ENCODE peak calls at places on chromosomes 6 and 20, in five cellular contexts. M is fibroblast of lung, T is prostate gland, S is HCT116, Y is tibial nerve. N is an unnamed sample.

GRCh38 chr6:111201155-111201554 is 113.9 kb downstream of the SLC16A10 start:
- DNase-seq in M (no peak), T (no peak), S (no peak), Y (no peak), N (no peak)

GRCh38 chr20:20668639-20669038 is 43.8 kb downstream of the RALGAPA2 start:
- DNase-seq in Y (no peak), S (no peak), M (no peak), T (no peak), N (no peak)

GRCh38 chr6:77324851-77325250 is 138.4 kb downstream of the HTR1B start:
- DNase-seq in S (no peak), M (no peak), Y (no peak), T (no peak), N (no peak)

GRCh38 chr6:89369009-89369408 is 16.5 kb upstream of the UBE2J1 start:
- DNase-seq in T (peak; percentile 74), S (no peak), Y (no peak), M (peak; percentile 59), N (no peak)

GRCh38 chr6:108806669-108807068 is 41.6 kb upstream of the ARMC2 start:
- DNase-seq in T (no peak), Y (no peak), M (no peak), S (no peak), N (no peak)

GRCh38 chr6:165799736-165800135 is 136.7 kb upstream of the PDE10A start:
- DNase-seq in T (no peak), S (no peak), M (no peak), Y (no peak), N (no peak)

GRCh38 chr6:36914227-36914794 is 28.6 kb downstream of the C6orf89 start:
- DNase-seq in S (peak; percentile 73), T (peak; percentile 51), Y (no peak), M (peak; percentile 34), N (peak; percentile 51)

GRCh38 chr20:41716436-41716835 is 98.3 kb upstream of the CHD6 start:
- DNase-seq in Y (no peak), T (no peak), M (peak; percentile 41), S (no peak), N (no peak)

GRCh38 chr20:62749851-62750445 is 41.3 kb downstream of the NTSR1 start:
- DNase-seq in T (no peak), M (no peak), S (no peak), Y (no peak), N (no peak)

GRCh38 chr6:165010556-165011535 is 298.6 kb downstream of the C6orf118 start:
- DNase-seq in S (no peak), M (no peak), T (no peak), Y (no peak), N (peak; percentile 76)

GRCh38 chr20:53978497-53978896 is 91.9 kb downstream of the BCAS1 start:
- DNase-seq in T (no peak), Y (no peak), S (no peak), M (no peak), N (no peak)

GRCh38 chr6:141107562-141108160 is 1025.1 kb upstream of the GJE1 start:
- DNase-seq in Y (no peak), S (peak; percentile 43), T (no peak), M (no peak), N (peak; percentile 44)

GRCh38 chr6:3850451-3851203 is 1.5 kb downstream of the FAM50B start:
- DNase-seq in M (no peak), T (no peak), Y (no peak), S (no peak), N (no peak)

GRCh38 chr20:52312131-52312729 is 120.7 kb upstream of the ZFP64 start:
- DNase-seq in T (peak; percentile 45), M (peak; percentile 78), S (peak; percentile 54), Y (no peak), N (peak; percentile 4)

GRCh38 chr6:44712353-44713147 is 325.0 kb downstream of the CDC5L start:
- DNase-seq in S (no peak), M (no peak), T (no peak), Y (no peak), N (no peak)

GRCh38 chr20:43846516-43846905 is 68.1 kb upstream of the TOX2 start:
- DNase-seq in M (no peak), Y (no peak), T (no peak), S (no peak), N (no peak)

GRCh38 chr6:125528614-125529013 is 220.8 kb upstream of the HEY2 start:
- DNase-seq in M (no peak), Y (no peak), T (no peak), S (no peak), N (no peak)

DNA sequence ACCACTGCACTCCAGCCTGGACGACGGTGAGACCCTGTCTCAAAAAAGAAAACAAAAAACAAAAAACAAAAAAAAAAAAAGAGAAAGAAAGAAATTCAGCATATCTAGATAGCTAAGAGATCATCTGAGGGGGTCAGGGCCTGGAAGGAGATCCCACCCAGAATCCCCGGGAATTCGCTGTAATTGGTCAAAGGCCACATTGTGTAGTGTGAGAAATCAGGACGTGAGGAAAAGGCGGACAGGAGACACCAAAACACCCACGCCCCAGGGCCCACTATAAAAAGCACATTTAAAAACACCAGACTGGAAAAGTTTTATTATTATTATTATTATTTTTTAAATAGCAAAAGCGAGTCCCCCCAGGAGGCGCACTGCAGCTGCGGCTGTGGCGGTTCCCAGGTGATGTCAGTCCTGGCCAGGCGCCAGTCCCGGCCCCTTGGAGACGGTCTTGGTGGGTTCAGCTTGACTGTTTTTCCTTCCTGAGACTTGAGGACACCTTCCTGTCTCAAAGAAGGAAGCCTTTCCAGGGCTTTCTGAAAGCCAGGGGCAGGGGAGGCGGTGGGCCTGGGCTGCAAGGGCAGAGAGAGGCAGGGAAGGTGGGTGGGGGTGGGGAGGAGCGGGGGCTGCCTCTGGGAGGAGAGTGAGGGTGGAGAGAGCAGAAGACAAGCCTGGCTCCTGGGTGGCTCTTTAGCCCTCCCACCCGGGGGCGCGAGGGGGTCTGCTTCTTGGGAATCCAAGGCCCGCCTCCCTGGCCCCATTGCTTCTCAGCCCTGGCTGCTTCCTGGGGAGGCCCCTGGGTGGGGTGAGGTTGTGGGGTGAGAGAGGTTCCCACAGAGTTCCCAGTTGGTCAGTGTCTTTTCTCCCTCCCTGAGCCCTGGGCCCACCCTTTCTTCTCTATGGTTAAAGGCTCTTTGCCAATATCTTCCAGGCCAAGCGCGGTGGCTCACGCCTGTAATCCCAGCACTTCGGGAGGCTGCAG is 14.5 kb downstream of the TCF15 start:
- DNase-seq in S (no peak), T (no peak), Y (no peak), M (no peak), N (no peak)
- TF ChIP-seq CTCF in S (no peak), T (no peak), Y (no peak), M (no peak), N (no peak)

GRCh38 chr20:46377532-46377931 is 28.9 kb downstream of the ELMO2 start:
- DNase-seq in M (no peak), S (no peak), Y (no peak), T (no peak), N (no peak)
- H3K36me3 ChIP-seq in M (peaks cover 14% of the 10 kb centered on the region), S (peaks cover 30% of the 10 kb centered on the region), Y (peaks cover 12% of the 10 kb centered on the region), T (no peaks in the 10 kb centered on the region), N (peaks cover 15% of the 10 kb centered on the region)

DNA sequence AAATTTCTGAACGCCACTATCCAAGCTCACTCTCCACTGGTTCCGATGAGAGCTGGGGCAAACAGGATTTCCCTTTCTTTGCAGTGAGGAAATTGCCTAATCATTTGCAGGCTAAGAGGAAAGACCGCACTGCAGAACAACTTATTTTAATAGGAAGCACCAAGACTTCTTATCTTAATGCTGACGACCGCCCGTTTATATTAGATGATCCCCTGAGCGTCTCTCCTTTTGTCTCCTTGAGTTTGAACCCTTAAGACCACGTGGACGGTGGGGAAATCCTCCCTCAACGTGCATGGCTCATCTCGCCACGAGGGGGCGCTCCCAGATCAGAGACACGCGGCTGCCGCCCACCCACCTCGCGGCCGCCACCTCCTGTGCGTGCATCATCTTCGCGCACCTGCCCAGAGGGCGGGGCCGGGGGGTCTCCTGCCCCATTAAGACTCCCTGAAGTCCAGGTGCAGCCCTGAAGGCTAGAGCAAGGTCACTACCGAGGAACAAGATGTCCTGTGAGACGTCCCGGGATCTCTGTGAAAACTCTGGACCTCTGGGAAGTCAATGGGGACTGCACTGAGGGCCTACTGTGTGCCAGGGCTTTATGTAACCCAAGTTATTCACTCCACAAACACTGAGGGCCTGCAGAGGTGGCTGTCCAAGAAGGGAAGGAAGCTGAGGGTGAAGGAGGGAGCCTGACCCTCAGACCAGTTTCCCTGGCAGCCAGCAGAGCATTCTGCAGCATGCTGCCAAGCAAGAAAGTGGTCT is 28.2 kb downstream of the PDYN start:
- DNase-seq in M (peak; percentile 64), S (peak; percentile 62), Y (peak; percentile 64), T (peak; percentile 49), N (no peak)
- H3K27me3 ChIP-seq in M (peaks cover 33% of the 10 kb centered on the region), S (no peaks in the 10 kb centered on the region), Y (no peaks in the 10 kb centered on the region), T (no peaks in the 10 kb centered on the region), N (peaks cover 20% of the 10 kb centered on the region)

DNA sequence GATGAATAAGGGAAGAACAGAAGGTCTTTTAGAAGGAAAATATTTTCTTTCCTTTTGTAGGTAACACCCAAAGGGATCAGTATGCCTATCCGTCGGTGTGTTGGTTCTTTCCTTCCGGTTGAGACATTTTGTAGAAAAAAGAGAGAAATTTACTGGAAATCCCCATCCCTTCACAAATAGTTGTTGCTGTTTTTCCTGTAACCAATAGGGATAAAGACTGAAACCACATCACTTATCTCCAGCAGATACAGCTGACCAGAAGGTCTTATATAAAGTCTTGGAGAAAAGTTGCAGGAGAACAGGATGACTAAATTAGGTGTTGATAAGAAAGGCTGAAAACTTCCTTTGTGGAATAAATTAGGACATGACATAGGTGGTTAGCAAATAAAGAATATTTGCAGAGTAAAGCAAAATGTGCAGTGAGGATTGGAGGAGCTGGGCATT is 14.8 kb upstream of the HLA-DRB1 start:
- DNase-seq in T (no peak), Y (no peak), M (no peak), S (no peak), N (no peak)
- TF ChIP-seq CTCF in T (no peak), Y (no peak), M (no peak), S (no peak), N (no peak)

GRCh38 chr20:58996226-58996611 is 10.8 kb downstream of the CTSZ start:
- DNase-seq in Y (no peak), T (no peak), S (no peak), M (no peak), N (no peak)

GRCh38 chr20:58995461-58996225 is 11.4 kb downstream of the CTSZ start:
- DNase-seq in Y (no peak), T (no peak), M (no peak), S (no peak), N (peak; percentile 54)

GRCh38 chr20:58993332-58994248 is 12.5 kb downstream of the NELFCD start:
- DNase-seq in Y (peak; percentile 11), M (no peak), S (no peak), T (no peak), N (no peak)

GRCh38 chr20:58992911-58993310 is 11.9 kb downstream of the NELFCD start:
- DNase-seq in T (no peak), M (no peak), S (no peak), Y (no peak), N (no peak)

DNA sequence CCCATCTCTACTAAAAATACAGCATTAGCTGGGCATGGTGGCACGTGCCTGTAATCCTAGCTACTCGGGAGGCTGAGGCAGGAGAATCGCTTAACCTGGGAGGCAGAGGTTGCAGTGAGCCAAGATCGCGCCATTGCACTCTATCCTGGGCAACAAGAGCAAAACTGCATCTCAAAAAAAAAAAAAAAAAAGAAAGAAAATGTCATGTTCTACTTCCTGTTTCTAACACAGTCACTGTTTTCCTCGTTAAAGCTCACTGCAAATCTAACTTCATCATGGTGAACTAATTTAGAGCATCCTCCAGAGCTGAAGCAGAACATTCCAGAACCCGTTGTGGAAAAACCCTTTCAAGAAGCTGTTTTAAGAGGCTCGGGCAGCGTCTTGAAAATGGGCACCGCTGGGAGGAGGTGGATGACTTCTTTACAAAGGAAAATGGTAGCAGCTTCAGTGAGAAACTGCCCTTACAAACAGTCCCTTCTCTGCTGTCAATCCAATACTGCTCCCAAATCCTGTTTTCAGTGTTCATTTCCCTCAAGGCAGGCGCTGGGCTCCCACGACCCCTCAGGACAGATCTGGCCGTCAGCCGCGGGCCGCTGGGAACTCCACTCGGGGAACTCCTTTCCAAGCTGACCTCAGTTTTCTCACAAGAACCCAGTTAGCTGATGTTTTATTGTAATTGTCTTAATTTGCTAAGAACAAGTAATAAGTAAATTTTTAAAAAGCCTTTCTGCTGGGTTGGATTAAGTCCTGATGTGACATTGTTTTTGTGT is 12.5 kb downstream of the CTSZ start:
- DNase-seq in M (no peak), Y (peak; percentile 1), T (no peak), S (no peak), N (no peak)
- H3K36me3 ChIP-seq in M (peaks cover 29% of the 10 kb centered on the region), Y (peaks cover 2% of the 10 kb centered on the region), T (peaks cover 2% of the 10 kb centered on the region), S (peaks cover 67% of the 10 kb centered on the region), N (peaks cover 4% of the 10 kb centered on the region)